ENCODE peak calls at places on chromosome 18, in seven cellular contexts. R is breast epithelium, Q is GM12891, U is sigmoid colon, C is H54, K is endothelial cell of umbilical vein, I is GM12892. Z is an unnamed sample.

GRCh38 chr18:63897072-63897471 is 9.6 kb downstream of the SERPINB2 start:
- DNase-seq in Q (no peak), U (no peak), I (no peak), R (no peak), C (no peak), K (no peak), Z (no peak)

GRCh38 chr18:67010916-67011315 is 407.0 kb upstream of the CDH19 start:
- DNase-seq in C (no peak), Q (no peak), I (no peak), K (peak), U (no peak), R (no peak), Z (no peak)

GRCh38 chr18:11081009-11081532 is 68.3 kb downstream of the PIEZO2 start:
- DNase-seq in K (no peak), I (no peak), Q (no peak), R (no peak), U (no peak), C (no peak), Z (no peak)

GRCh38 chr18:23138470-23138869 is 3.2 kb downstream of the CABLES1 start:
- DNase-seq in C (no peak), K (no peak), R (no peak), U (no peak), I (no peak), Q (no peak), Z (peak)

GRCh38 chr18:45102863-45103262 is 422.2 kb downstream of the SETBP1 start:
- DNase-seq in Q (no peak), C (no peak), K (no peak), I (no peak), U (no peak), R (no peak), Z (no peak)

GRCh38 chr18:59650266-59650820 is 46.9 kb downstream of the CCBE1 start:
- DNase-seq in I (no peak), C (no peak), Q (no peak), U (no peak), K (no peak), R (no peak), Z (no peak)

GRCh38 chr18:3014501-3015202 is 1.7 kb upstream of the LPIN2 start:
- DNase-seq in C (no peak), Q (no peak), I (no peak), R (no peak), K (peak), U (no peak), Z (no peak)

GRCh38 chr18:3218817-3219216 is 951 bp downstream of the MYOM1 start:
- DNase-seq in R (no peak), U (no peak), C (no peak), I (no peak), Q (no peak), K (no peak), Z (no peak)

GRCh38 chr18:484749-485464 is 15.6 kb downstream of the COLEC12 start:
- DNase-seq in C (no peak), U (no peak), I (no peak), R (no peak), K (no peak), Q (no peak), Z (no peak)

GRCh38 chr18:4293337-4293736 is 161.8 kb downstream of the DLGAP1 start:
- DNase-seq in R (no peak), U (no peak), K (no peak), C (no peak), I (no peak), Q (no peak), Z (no peak)

GRCh38 chr18:40738321-40738880 is 1216.6 kb upstream of the PIK3C3 start:
- DNase-seq in K (no peak), U (no peak), R (no peak), Q (no peak), C (no peak), I (no peak), Z (no peak)

GRCh38 chr18:52685316-52685715 is 345.3 kb downstream of the DCC start:
- DNase-seq in C (no peak), K (no peak), I (no peak), U (no peak), R (no peak), Q (no peak), Z (no peak)

GRCh38 chr18:449374-449773 is 51.1 kb downstream of the COLEC12 start:
- DNase-seq in Q (no peak), K (peak), U (no peak), C (no peak), R (peak), I (no peak), Z (no peak)

GRCh38 chr18:22166070-22166972 is 3.1 kb upstream of the GATA6 start:
- DNase-seq in Q (no peak), C (no peak), R (no peak), U (no peak), I (no peak), K (peak), Z (no peak)

GRCh38 chr18:26549486-26550435 is 1.4 kb upstream of the KCTD1 start:
- DNase-seq in R (peak), C (peak), U (peak), K (peak), I (peak), Q (peak), Z (peak)

GRCh38 chr18:28189400-28190239 is 12.7 kb upstream of the CDH2 start:
- DNase-seq in U (no peak), Q (no peak), I (no peak), C (no peak), R (no peak), K (peak), Z (peak)

GRCh38 chr18:79953921-79954651 is 2.6 kb upstream of the SLC66A2 start:
- DNase-seq in U (peak), K (no peak), Q (no peak), I (no peak), R (peak), C (no peak), Z (no peak)

GRCh38 chr18:38940863-38941531 is 1375.4 kb upstream of the CELF4 start:
- DNase-seq in U (no peak), Q (peak), R (no peak), C (peak), I (peak), K (peak), Z (peak)

GRCh38 chr18:55779711-55780590 is 192.0 kb upstream of the TCF4 start:
- DNase-seq in U (peak), K (peak), C (no peak), Q (peak), R (no peak), I (peak), Z (peak)

GRCh38 chr18:75391275-75392115 is 36.0 kb downstream of the SMIM21 start:
- DNase-seq in C (no peak), U (no peak), I (no peak), Q (no peak), K (no peak), R (no peak), Z (no peak)

GRCh38 chr18:46555213-46555612 is 101.8 kb downstream of the LOXHD1 start:
- DNase-seq in K (no peak), I (no peak), U (no peak), Q (no peak), R (no peak), C (no peak), Z (no peak)

GRCh38 chr18:57898506-57899124 is 95.5 kb upstream of the ATP8B1 start:
- DNase-seq in C (peak), R (no peak), I (no peak), Q (no peak), U (no peak), K (no peak), Z (no peak)

GRCh38 chr18:79392226-79392625 is 3.5 kb upstream of the NFATC1 start:
- DNase-seq in C (no peak), K (no peak), I (no peak), Q (no peak), R (no peak), U (peak), Z (no peak)

GRCh38 chr18:22422909-22423548 is 5.3 kb upstream of the CTAGE1 start:
- DNase-seq in C (no peak), K (peak), U (no peak), R (no peak), Q (no peak), I (no peak), Z (no peak)

GRCh38 chr18:26813043-26813442 is 52.5 kb downstream of the AQP4 start:
- DNase-seq in C (no peak), I (no peak), U (no peak), K (no peak), R (no peak), Q (no peak), Z (peak)

GRCh38 chr18:22452226-22452668 is 34.5 kb upstream of the CTAGE1 start:
- DNase-seq in U (no peak), C (no peak), K (peak), Q (no peak), I (no peak), R (no peak), Z (peak)

GRCh38 chr18:73340135-73340934 is 472.5 kb upstream of the NETO1 start:
- DNase-seq in R (no peak), K (no peak), C (no peak), I (no peak), Q (no peak), U (no peak), Z (no peak)

GRCh38 chr18:57353940-57354461 is 1.6 kb downstream of the ST8SIA3 start:
- DNase-seq in K (peak), R (no peak), Q (peak), U (no peak), C (no peak), I (peak), Z (peak)

GRCh38 chr18:74378179-74378682 is 62.6 kb downstream of the C18orf63 start:
- DNase-seq in U (no peak), K (no peak), C (no peak), I (no peak), R (no peak), Q (no peak), Z (no peak)

GRCh38 chr18:74382481-74382880 is 66.8 kb downstream of the C18orf63 start:
- DNase-seq in R (no peak), Q (no peak), U (no peak), C (no peak), K (no peak), I (no peak), Z (no peak)

GRCh38 chr18:74380916-74381315 is 65.3 kb downstream of the C18orf63 start:
- DNase-seq in I (no peak), K (no peak), U (no peak), C (no peak), Q (no peak), R (no peak), Z (no peak)

GRCh38 chr18:74376523-74376922 is 60.9 kb downstream of the C18orf63 start:
- DNase-seq in U (no peak), Q (no peak), R (no peak), I (no peak), K (no peak), C (no peak), Z (no peak)

DNA sequence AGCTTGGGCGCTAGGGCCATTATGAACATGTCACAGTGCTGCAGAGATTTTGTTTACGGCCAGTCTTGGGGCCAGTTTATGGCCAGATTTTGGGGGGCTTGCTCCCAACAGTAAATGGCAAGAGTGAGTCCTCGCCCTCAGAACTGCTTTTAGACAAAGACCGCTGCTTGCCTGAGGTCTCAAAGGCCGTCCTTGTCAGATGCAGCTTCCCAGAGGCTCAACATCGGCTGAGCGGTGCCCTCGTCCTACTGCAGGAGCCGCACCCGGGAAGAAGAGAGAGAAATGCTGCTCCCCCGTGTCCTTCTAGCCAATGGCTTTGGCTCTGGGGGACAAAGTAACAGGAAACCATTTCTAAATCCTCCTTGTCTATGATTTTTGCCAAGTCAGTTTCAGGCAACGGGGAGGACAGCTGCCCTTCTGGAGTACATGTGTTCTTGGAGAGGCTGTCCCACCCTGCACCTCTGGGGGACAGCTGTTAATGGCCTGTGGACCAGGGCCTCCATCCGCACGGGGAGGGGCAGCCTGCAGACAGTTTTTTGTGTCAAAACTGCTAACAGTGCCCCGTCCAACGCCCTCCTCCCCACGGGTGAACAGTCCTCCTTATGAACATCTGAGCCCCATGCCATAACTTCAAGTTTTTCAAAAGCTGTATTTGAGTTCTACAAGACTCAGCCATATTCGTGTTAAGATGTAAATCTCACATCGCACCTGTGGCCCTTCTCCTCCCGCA is 66.1 kb downstream of the C18orf63 start:
- DNase-seq in U (no peak), C (no peak), K (no peak), R (no peak), Q (no peak), I (no peak), Z (no peak)
- TF ChIP-seq POLR2A in U (no peak), C (no peak), K (no peak), R (no peak), Q (no peak), I (no peak), Z (no peak)

GRCh38 chr18:32021756-32022564 is 3.3 kb downstream of the RNF125 start:
- DNase-seq in Q (no peak), K (peak), I (no peak), R (no peak), U (no peak), C (no peak), Z (no peak)

GRCh38 chr18:32019251-32019943 is 772 bp downstream of the RNF125 start:
- DNase-seq in I (peak), K (no peak), R (no peak), C (no peak), U (no peak), Q (peak), Z (peak)

DNA sequence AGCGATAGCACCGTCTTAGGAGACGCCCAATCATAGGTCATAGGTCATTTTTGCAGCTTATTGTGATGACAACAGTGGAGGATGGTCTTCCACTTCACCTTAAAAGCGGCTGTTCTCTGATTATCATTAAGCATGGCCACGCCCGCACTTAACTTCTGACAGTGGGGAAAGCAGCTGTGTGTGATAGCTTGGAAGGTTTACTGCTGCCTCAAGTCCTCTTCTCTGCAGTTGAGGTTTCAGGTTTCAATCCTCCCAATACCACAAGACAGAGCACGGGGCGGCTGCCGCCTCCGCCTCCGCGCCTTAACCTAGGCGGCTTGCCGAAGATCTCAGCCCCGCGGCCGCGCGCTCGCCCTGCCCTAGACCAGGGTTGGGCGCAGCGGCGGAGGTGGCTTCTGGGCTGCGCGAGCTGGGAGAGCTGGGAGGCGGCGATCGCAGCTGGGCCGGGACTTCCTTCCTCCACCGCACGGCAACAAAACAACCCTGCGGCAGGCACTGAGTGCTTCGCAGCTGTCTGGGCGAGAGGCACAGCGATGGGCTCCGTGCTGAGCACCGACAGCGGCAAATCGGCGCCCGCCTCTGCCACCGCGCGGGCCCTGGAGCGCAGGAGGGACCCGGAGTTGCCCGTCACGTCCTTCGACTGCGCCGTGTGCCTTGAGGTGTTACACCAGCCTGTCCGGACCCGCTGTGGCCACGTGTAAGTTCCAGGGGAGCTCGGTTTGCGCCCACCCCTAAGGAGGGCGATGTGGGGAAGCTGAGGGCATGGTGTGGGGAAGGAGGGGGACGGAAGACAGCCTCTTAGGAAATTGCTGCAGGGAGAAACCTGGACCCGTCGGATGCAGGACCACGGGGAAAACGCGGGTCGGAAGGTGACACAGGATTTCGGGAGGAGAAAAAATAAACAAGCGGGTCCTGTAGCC is at the start of gene RNF125:
- DNase-seq in K (peak), U (peak), C (peak), Q (peak), I (peak), R (peak), Z (peak)
- TF ChIP-seq POLR2A in K (no peak), U (no peak), C (no peak), Q (peak), I (peak), R (peak), Z (no peak)

DNA sequence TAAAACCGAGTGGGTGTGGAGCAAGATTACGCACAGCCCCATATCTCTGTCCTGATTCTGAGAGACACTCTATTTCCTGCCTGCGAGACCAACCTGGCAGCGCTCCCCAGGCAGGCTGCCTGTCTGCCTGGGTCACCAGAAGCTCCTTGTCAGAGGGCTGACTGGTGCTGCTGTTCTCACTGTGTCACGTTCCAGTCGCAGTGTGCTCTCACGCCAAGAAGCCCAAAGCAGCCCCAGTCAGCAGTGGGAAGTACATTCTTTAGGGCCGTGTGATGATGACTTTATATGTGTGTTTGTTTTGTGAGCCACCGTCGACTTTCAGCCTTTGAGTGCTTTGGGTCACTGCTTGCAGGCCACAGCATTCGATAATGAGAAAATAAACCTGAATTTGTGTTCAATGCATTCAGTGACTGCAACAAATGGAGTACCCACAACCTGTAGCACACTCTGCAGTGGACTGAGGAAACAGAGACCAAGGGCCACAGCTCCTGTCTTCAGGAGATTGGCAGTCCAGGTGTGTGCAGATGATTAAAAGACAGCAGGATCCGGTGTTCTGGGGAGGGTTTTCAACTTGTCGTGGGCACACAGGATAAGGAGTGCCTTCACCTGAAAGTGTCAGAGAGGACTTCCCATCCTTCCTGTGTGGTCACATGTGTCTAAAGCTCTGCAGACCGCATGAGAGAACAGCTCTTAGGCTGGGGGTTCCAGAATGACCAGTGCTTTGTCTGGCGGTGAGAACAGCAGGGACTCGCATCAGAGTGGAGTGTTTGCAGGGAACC is 4.8 kb downstream of the TNFRSF11A start:
- DNase-seq in C (peak), I (no peak), Q (no peak), R (peak), U (no peak), K (peak), Z (peak)
- TF ChIP-seq POLR2A in C (no peak), I (no peak), Q (no peak), R (no peak), U (no peak), K (no peak), Z (no peak)

GRCh38 chr18:51195086-51195601 is 2.3 kb downstream of the MEX3C start:
- DNase-seq in R (no peak), C (no peak), K (no peak), U (no peak), Q (no peak), I (no peak), Z (no peak)

GRCh38 chr18:51196116-51196810 is 1.2 kb downstream of the MEX3C start:
- DNase-seq in C (no peak), I (peak), R (peak), Q (no peak), K (no peak), U (peak), Z (peak)

GRCh38 chr18:51195602-51196115 is 1.8 kb downstream of the MEX3C start:
- DNase-seq in K (peak), C (no peak), I (no peak), Q (no peak), U (no peak), R (peak), Z (peak)

GRCh38 chr18:51196811-51197660 is 445 bp downstream of the MEX3C start:
- DNase-seq in Q (peak), R (peak), C (no peak), I (peak), K (peak), U (peak), Z (peak)

GRCh38 chr18:51197661-51198424 is at the start of gene MEX3C:
- DNase-seq in Q (peak), K (peak), C (peak), U (peak), R (peak), I (peak), Z (peak)
- TF ChIP-seq POLR2A in Q (peak), K (peak), C (peak), U (peak), R (peak), I (peak), Z (peak)

GRCh38 chr18:48933578-48934399 is 17.0 kb downstream of the SMAD7 start:
- DNase-seq in Q (no peak), U (no peak), R (no peak), I (no peak), K (peak), C (no peak), Z (no peak)

GRCh38 chr18:48935433-48935774 is 15.4 kb downstream of the SMAD7 start:
- DNase-seq in U (no peak), C (no peak), K (no peak), R (no peak), Q (no peak), I (no peak), Z (no peak)

GRCh38 chr18:48934400-48934707 is 16.4 kb downstream of the SMAD7 start:
- DNase-seq in C (no peak), U (no peak), I (no peak), R (no peak), K (no peak), Q (no peak), Z (no peak)

GRCh38 chr18:48932822-48933510 is 17.8 kb downstream of the SMAD7 start:
- DNase-seq in U (no peak), Q (no peak), I (no peak), C (no peak), R (no peak), K (peak), Z (no peak)

GRCh38 chr18:48934708-48935432 is 15.9 kb downstream of the SMAD7 start:
- DNase-seq in K (peak), Q (no peak), R (no peak), C (no peak), I (no peak), U (peak), Z (no peak)
- TF ChIP-seq POLR2A in K (no peak), Q (no peak), R (no peak), C (no peak), I (no peak), U (no peak), Z (no peak)

DNA sequence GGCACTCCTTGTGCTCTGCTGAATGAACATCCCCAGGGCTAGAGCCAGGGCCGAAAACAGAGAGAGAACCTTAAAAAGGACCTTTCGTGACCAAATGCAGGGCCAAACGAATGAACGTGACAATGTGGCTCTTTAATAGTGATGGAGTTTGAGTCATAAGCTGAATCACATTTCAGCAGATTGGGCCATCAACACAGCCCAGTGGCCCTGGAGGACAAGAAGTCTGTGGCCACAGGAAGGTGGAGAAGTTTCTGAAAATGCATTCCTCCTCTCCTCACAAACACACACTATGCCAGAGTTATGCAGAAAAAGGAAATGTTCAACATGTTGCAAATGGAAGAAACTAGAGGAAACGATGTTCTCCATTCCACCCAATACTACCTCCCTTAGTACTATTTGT is 415.8 kb downstream of the HRH4 start:
- DNase-seq in R (no peak), U (no peak), Q (no peak), C (no peak), I (no peak), K (no peak), Z (no peak)
- TF ChIP-seq POLR2A in R (no peak), U (no peak), Q (no peak), C (no peak), I (no peak), K (no peak), Z (no peak)

Z was measured in erythroblast.